ENCODE peak calls at places on chromosomes 5 and 9, in six cellular contexts. N is ovary; S is tibial nerve; E is coronary artery; M is aorta; H is naive thymus-derived CD4-positive, alpha-beta T cell. Y is an unnamed sample.

GRCh38 chr5:172793577-172794488 is 22.8 kb upstream of the DUSP1 start:
- DNase-seq in N (peak), S (no peak), E (no peak), M (no peak), H (no peak), Y (no peak)

GRCh38 chr9:100011062-100011681 is 87.6 kb downstream of the ERP44 start:
- DNase-seq in N (no peak), S (no peak), E (no peak), M (no peak), H (no peak), Y (no peak)

GRCh38 chr5:98770911-98771322 is 2.5 kb upstream of the RGMB start:
- DNase-seq in N (no peak), S (no peak), E (no peak), M (no peak), H (no peak), Y (no peak)

GRCh38 chr9:80503692-80504400 is 932.1 kb downstream of the TLE4 start:
- DNase-seq in N (no peak), S (no peak), E (no peak), M (no peak), H (no peak), Y (no peak)

GRCh38 chr5:55172937-55173695 is at the start of gene CDC20B:
- DNase-seq in N (peak), S (peak), E (no peak), M (peak), H (peak), Y (no peak)

GRCh38 chr9:133986774-133987454 is 5.2 kb downstream of the VAV2 start:
- DNase-seq in N (no peak), S (no peak), E (no peak), M (peak), H (no peak), Y (no peak)

GRCh38 chr5:150484964-150485769 is 22.8 kb upstream of the NDST1 start:
- DNase-seq in N (no peak), S (no peak), E (no peak), M (no peak), H (no peak), Y (no peak)

GRCh38 chr9:133953621-133953975 is 38.5 kb downstream of the VAV2 start:
- DNase-seq in N (no peak), S (no peak), E (no peak), M (peak), H (no peak), Y (no peak)

GRCh38 chr5:174735498-174736350 is 11.3 kb downstream of the MSX2 start:
- DNase-seq in N (no peak), S (no peak), E (no peak), M (no peak), H (no peak), Y (no peak)

GRCh38 chr5:4295663-4296339 is 700.2 kb downstream of the IRX1 start:
- DNase-seq in N (no peak), S (no peak), E (no peak), M (no peak), H (no peak), Y (peak)

GRCh38 chr5:165149439-165149838 is 1644.0 kb downstream of the MAT2B start:
- DNase-seq in N (no peak), S (no peak), E (no peak), M (no peak), H (no peak), Y (no peak)

GRCh38 chr9:31034311-31034710 is 1350.1 kb upstream of the ACO1 start:
- DNase-seq in N (no peak), S (no peak), E (no peak), M (no peak), H (no peak), Y (no peak)

GRCh38 chr5:91288117-91288516 is 95.0 kb downstream of the ARRDC3 start:
- DNase-seq in N (no peak), S (peak), E (no peak), M (no peak), H (no peak), Y (no peak)

GRCh38 chr5:156208271-156208670 is 118.7 kb upstream of the SGCD start:
- DNase-seq in N (no peak), S (no peak), E (no peak), M (no peak), H (no peak), Y (no peak)

GRCh38 chr9:131065599-131065998 is 30.7 kb upstream of the AIF1L start:
- DNase-seq in N (no peak), S (no peak), E (no peak), M (no peak), H (no peak), Y (no peak)

GRCh38 chr9:107487521-107488399 is 1.8 kb downstream of the KLF4 start:
- DNase-seq in N (peak), S (peak), E (peak), M (peak), H (peak), Y (no peak)

GRCh38 chr5:180809403-180810209 is 7.0 kb upstream of the MGAT1 start:
- DNase-seq in N (peak), S (peak), E (peak), M (peak), H (no peak), Y (peak)

GRCh38 chr5:161544350-161544765 is 2.2 kb downstream of the GABRB2 start:
- DNase-seq in N (no peak), S (no peak), E (no peak), M (peak), H (no peak), Y (no peak)

GRCh38 chr5:115735108-115735998 is 81.1 kb downstream of the CDO1 start:
- DNase-seq in N (no peak), S (no peak), E (no peak), M (no peak), H (no peak), Y (peak)

GRCh38 chr5:157514974-157515373 is 55.0 kb downstream of the NIPAL4 start:
- DNase-seq in N (no peak), S (no peak), E (no peak), M (no peak), H (no peak), Y (no peak)

GRCh38 chr5:157312492-157312891 is 46.6 kb downstream of the CYFIP2 start:
- DNase-seq in N (no peak), S (peak), E (no peak), M (peak), H (no peak), Y (peak)

GRCh38 chr9:69976165-69976564 is 67.5 kb upstream of the MAMDC2 start:
- DNase-seq in N (no peak), S (no peak), E (no peak), M (no peak), H (no peak), Y (no peak)

GRCh38 chr9:134346151-134346550 is 19.9 kb downstream of the RXRA start:
- DNase-seq in N (no peak), S (no peak), E (no peak), M (no peak), H (no peak), Y (no peak)

GRCh38 chr5:148172377-148172776 is 4.0 kb downstream of the SPINK14 start:
- DNase-seq in N (no peak), S (no peak), E (no peak), M (no peak), H (no peak), Y (no peak)

GRCh38 chr9:84917366-84918063 is 248.0 kb downstream of the NTRK2 start:
- DNase-seq in N (no peak), S (no peak), E (no peak), M (no peak), H (no peak), Y (no peak)

GRCh38 chr9:89436326-89436725 is 61.6 kb downstream of the SEMA4D start:
- DNase-seq in N (no peak), S (no peak), E (no peak), M (peak), H (no peak), Y (peak)

GRCh38 chr5:145246961-145247744 is 588.0 kb downstream of the PRELID2 start:
- DNase-seq in N (no peak), S (no peak), E (no peak), M (no peak), H (no peak), Y (no peak)

GRCh38 chr5:50564079-50564478 is 102.4 kb upstream of the PARP8 start:
- DNase-seq in N (no peak), S (no peak), E (no peak), M (no peak), H (no peak), Y (no peak)

GRCh38 chr9:93655621-93656425 is 79.4 kb downstream of the PHF2 start:
- DNase-seq in N (no peak), S (no peak), E (peak), M (peak), H (no peak), Y (no peak)

GRCh38 chr9:78292716-78293497 is 4.0 kb upstream of the PSAT1 start:
- DNase-seq in N (no peak), S (no peak), E (no peak), M (no peak), H (no peak), Y (no peak)

DNA sequence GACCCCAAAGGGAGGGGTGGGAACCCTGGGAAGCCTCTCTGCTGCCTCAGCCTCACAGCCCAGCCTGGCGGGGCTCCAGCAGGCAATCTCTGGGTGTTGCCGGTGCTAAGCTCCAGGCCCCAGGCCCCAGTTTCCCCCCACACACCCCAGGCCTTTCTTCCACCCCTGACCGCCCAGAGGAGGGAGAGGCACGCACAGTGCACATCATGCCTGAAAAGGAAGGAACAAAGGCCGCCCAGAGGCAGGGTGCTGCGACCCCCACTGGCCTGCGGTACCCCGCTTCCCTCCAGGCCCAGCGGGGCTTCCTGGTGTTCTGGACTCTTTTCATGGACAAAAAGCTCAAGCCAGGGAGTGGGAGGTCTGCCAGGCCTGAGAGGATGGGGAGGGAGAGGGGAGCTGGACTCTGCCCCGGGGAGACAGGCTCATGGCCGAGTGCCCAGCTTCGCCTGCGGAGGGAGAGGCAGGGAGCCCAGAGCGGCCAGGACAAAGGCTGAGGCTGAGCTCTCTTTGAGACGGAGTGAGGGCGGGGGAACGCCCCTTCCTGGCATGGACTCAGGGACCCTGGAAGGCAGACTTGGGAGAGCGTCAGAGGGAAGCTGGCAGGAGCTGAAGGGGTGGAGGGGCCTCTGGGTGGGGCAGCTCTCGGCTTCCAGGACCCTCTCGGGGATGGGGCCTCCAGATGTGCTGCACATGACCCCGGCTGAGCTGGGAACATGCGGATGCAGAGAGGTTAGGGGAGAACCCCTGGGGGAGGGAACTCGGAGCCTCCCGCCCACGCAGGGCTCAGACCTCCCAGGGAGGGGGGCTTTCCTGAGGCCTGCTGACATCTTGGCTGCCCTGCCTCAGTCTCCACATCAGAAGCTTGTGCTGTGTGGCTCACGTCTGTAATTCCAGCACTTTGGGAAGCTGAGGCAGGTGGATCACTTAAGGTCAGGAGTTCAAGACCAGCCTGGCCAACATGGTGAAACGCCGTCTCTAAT is 1.8 kb upstream of the ENTPD2 start:
- DNase-seq in N (peak), S (peak), E (no peak), M (peak), H (no peak), Y (peak)
- H3K27ac ChIP-seq in N (peak), S (peak), E (peak), M (no peak), H (no peak), Y (peak)

GRCh38 chr5:93221-93980 is 1.4 kb downstream of the PLEKHG4B start:
- DNase-seq in N (no peak), S (no peak), E (no peak), M (no peak), H (no peak), Y (no peak)

GRCh38 chr5:94113-94892 is 2.3 kb downstream of the PLEKHG4B start:
- DNase-seq in N (no peak), S (no peak), E (no peak), M (no peak), H (no peak), Y (no peak)

GRCh38 chr5:91556-92263 is at the start of gene PLEKHG4B:
- DNase-seq in N (peak), S (no peak), E (peak), M (no peak), H (no peak), Y (no peak)

GRCh38 chr5:90590-91547 is 1.1 kb upstream of the PLEKHG4B start:
- DNase-seq in N (no peak), S (no peak), E (peak), M (no peak), H (no peak), Y (no peak)

DNA sequence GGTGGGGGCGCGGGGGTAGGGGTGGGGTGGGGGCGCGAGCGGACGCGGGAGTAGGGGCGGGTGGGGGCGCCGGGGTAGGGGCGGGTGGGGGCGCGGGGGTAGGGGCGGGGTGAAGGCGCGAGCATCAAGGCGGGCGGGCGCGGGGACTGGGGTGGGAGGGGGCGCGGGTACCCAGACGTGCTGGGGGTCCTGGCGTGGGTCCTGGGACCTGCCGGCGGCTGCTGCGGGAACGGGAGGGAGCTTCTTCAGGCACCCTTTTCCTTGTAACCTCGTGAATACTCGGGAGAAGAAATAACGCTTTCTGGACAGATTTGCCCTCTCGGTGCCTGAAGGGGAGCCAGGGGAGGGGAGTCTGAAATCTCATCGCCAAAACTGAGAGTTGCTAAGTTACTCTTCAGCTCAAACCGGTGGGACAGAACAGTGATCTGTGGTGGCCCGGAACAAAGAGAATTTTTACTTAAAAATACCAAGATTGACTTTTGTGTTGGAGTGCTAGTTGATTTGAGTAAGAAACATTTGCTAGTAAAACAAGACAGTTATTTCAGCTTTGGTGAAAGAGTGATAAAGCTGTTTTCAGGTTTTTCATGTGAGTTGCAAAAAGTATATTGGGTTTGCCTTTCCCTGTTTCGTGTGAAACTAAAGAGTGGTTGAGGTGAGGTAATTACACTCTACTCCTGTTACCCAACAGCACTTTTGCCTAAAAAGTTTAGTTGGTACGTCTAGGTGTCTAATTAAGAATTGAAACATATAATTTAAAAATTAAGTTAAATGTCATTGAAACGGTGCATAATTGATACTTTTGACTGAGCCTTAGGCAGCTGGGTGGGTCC is 638 bp downstream of the PLEKHG4B start:
- DNase-seq in N (no peak), S (no peak), E (no peak), M (no peak), H (no peak), Y (no peak)
- H3K27ac ChIP-seq in N (no peak), S (no peak), E (no peak), M (no peak), H (no peak), Y (no peak)

GRCh38 chr5:86570427-86571083 is 47.2 kb upstream of the COX7C start:
- DNase-seq in N (no peak), S (no peak), E (no peak), M (no peak), H (no peak), Y (no peak)

GRCh38 chr5:86565197-86565789 is 52.4 kb upstream of the COX7C start:
- DNase-seq in N (no peak), S (no peak), E (no peak), M (no peak), H (no peak), Y (no peak)
- H3K27ac ChIP-seq in N (no peak), S (no peak), E (no peak), M (no peak), H (no peak), Y (no peak)

DNA sequence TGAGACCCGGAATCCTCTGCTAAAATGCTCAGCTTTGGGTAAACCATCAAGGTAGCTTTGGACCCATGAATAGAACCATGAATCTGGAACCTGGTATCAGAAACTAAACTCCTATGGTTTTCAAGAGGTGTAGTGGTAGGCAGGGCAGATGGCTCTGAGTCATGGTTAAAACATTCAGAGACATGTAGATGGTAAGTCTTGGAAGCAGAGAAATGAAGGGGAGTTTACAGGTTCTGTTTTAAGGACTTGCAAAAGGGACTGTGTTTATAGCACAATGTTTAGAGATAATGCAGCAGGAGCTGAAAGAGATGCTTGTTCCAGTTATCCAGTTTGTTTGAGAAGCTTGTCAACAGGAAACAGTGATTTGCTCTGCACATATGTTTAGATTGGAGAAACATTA is 36.0 kb upstream of the FBN2 start:
- DNase-seq in N (no peak), S (no peak), E (no peak), M (no peak), H (no peak), Y (no peak)
- H3K27ac ChIP-seq in N (no peak), S (no peak), E (no peak), M (no peak), H (no peak), Y (no peak)

DNA sequence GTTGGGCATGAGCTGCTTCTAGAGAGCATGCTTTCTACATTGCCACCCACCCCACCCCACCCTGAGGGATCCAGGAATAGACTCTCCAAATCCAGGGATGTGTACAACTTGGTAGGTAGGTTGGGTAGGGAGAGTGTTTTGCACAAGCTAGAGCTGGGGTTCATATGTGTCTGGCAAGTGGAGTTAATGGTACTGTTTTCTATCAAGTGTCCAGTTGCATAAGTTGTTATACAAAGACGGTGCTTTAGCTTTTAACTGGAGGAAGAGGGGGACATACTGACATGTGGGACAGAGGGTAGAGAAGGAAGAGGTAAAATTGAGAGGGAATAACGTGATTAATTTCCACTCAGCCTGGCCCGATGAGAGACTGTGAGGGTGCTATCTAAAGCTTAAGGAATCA is 51.0 kb upstream of the TNC start:
- DNase-seq in N (no peak), S (no peak), E (no peak), M (no peak), H (no peak), Y (no peak)
- H3K27ac ChIP-seq in N (no peak), S (no peak), E (no peak), M (no peak), H (no peak), Y (no peak)

DNA sequence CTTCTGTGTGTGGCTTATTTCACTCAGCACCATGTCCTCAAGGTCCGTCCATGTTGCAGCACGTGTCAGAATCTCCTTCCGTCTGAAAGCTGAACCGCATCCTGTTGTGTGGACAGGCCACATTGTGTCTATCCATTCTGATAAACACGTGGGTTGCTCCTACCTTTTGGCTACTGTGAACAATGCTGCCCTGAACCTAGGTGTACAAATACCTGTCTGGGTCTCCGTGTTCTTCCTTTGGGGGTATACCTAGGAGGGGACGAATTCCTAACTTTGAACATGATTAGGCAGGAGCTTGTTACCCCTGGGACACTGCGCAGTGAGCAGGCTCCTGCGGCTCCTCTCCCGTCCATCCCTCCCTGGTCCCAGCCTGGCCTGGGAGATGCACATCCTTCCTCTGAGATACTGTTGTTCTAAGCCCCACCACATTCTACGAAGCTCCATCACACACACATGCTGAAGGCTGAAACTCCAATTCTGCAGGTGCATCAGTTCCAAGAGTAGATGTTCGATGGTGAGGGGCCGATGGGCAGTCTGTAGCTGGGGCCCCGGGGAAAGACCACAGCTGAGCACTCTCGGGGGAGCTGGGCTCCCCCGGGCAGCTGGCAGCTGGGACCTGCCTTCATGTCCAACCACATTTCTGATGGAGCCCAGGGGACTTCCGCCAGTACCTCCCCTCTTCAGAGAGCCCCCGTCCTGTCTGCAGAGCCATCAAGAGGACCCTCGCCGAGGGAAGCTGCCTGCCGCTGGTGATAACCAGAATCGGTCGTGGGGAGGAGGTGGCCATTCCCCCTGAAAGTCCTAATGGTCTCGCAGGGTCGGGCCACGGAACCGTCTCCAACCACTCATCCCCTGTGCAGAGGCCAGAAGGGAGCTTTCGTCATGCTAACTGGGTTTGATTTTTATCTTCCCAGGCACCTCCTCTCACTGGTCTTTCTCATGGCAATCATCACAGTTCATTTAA is 120.9 kb downstream of the COL23A1 start:
- DNase-seq in N (no peak), S (no peak), E (no peak), M (no peak), H (no peak), Y (no peak)
- H3K27ac ChIP-seq in N (no peak), S (no peak), E (no peak), M (no peak), H (no peak), Y (no peak)

GRCh38 chr5:179343902-179344300 is 1.4 kb downstream of the ADAMTS2 start:
- DNase-seq in N (peak), S (no peak), E (no peak), M (peak), H (no peak), Y (no peak)
- H3K27ac ChIP-seq in N (no peak), S (no peak), E (peak), M (no peak), H (no peak), Y (no peak)

Y was measured in substantia nigra.